ENCODE peak calls at places on chromosome 16, in seven cellular contexts. V is stimulated activated CD4-positive, alpha-beta T cell treated with anti-CD3 and anti-CD28 coated beads, Interleukin-2, amount 100 ng/mL, for 24 hours; S is posterior cingulate gyrus; C is GM12892; D is stimulated activated CD8-positive, alpha-beta memory T cell treated with anti-CD3 and anti-CD28 coated beads, Interleukin-7, amount 100 ng/mL, for 48 hours; F is NCI-H2171 treated with DMSO at 0.1 percent for 48 hours; H is anterior cingulate cortex. B is an unnamed sample.
A peak's percentile ranks its signal among the peaks of the same experiment; 100 is the strongest.

GRCh38 chr16:80804451-80805383 is at the start of gene CDYL2:
- DNase-seq in V (peak; percentile 53), S (no peak), C (peak; percentile 70), D (no peak), F (no peak), H (no peak), B (no peak)

GRCh38 chr16:57888128-57888527 is 82.8 kb downstream of the CNGB1 start:
- DNase-seq in V (no peak), S (no peak), C (no peak), D (no peak), F (no peak), H (no peak), B (no peak)

GRCh38 chr16:84724619-84725307 is 25.0 kb downstream of the USP10 start:
- DNase-seq in V (no peak), S (no peak), C (no peak), D (no peak), F (no peak), H (no peak), B (no peak)

GRCh38 chr16:85986931-85987749 is 88.2 kb downstream of the IRF8 start:
- DNase-seq in V (peak; percentile 54), S (no peak), C (peak; percentile 71), D (no peak), F (peak; percentile 16), H (no peak), B (no peak)

GRCh38 chr16:85963746-85964370 is 64.9 kb downstream of the IRF8 start:
- DNase-seq in V (no peak), S (no peak), C (no peak), D (no peak), F (peak; percentile 92), H (no peak), B (no peak)

GRCh38 chr16:73610160-73610559 is 562.2 kb upstream of the ZFHX3 start:
- DNase-seq in V (no peak), S (no peak), C (no peak), D (no peak), F (no peak), H (no peak), B (no peak)

GRCh38 chr16:9092963-9093477 is 1.6 kb downstream of the HAPSTR1 start:
- DNase-seq in V (peak; percentile 44), S (no peak), C (no peak), D (no peak), F (peak; percentile 63), H (no peak), B (no peak)

GRCh38 chr16:66510711-66511614 is 39.0 kb downstream of the TK2 start:
- DNase-seq in V (no peak), S (no peak), C (no peak), D (no peak), F (no peak), H (no peak), B (no peak)

GRCh38 chr16:68399456-68399855 is 48.9 kb downstream of the SMPD3 start:
- DNase-seq in V (no peak), S (no peak), C (no peak), D (no peak), F (no peak), H (no peak), B (no peak)